ENCODE peak calls at places on chromosomes 5 and 9, in five cellular contexts. B is posterior vena cava, K is HTR-8/SVneo, W is heart right ventricle, Y is IMR-90. N is an unnamed sample.

GRCh38 chr9:36194326-36195000 is 3.7 kb downstream of the CLTA start:
- DNase-seq in W (no peak), K (no peak), Y (peak; percentile 25), B (no peak), N (peak; percentile 67)

GRCh38 chr5:98933446-98934072 is 4.8 kb upstream of the CHD1 start:
- DNase-seq in K (no peak), W (no peak), B (no peak), Y (no peak), N (no peak)

GRCh38 chr9:96006961-96007360 is 131.5 kb downstream of the ERCC6L2 start:
- DNase-seq in Y (peak; percentile 84), W (no peak), K (no peak), B (no peak), N (peak; percentile 15)

GRCh38 chr9:109307380-109308240 is 13.2 kb downstream of the EPB41L4B start:
- DNase-seq in W (no peak), K (no peak), Y (no peak), B (no peak), N (no peak)

GRCh38 chr5:109971968-109972367 is 282.2 kb downstream of the MAN2A1 start:
- DNase-seq in W (no peak), K (no peak), Y (no peak), B (no peak), N (no peak)

GRCh38 chr5:89313804-89314588 is 431.0 kb upstream of the MEF2C start:
- DNase-seq in Y (peak; percentile 96), W (no peak), K (no peak), B (no peak), N (peak; percentile 87)

GRCh38 chr9:79685576-79685975 is 113.8 kb downstream of the TLE4 start:
- DNase-seq in K (no peak), Y (peak; percentile 79), W (no peak), B (no peak), N (peak; percentile 60)

GRCh38 chr5:99061711-99062110 is 132.9 kb upstream of the CHD1 start:
- DNase-seq in K (no peak), W (no peak), B (no peak), Y (peak; percentile 72), N (peak; percentile 50)

GRCh38 chr5:75534734-75535133 is 23.0 kb downstream of the POLK start:
- DNase-seq in W (no peak), K (no peak), Y (no peak), B (no peak), N (no peak)

GRCh38 chr9:128735373-128735772 is 11.4 kb upstream of the ZDHHC12 start:
- DNase-seq in B (no peak), K (no peak), W (no peak), Y (no peak), N (no peak)

GRCh38 chr9:109894921-109895758 is 115.1 kb downstream of the PALM2AKAP2 start:
- DNase-seq in Y (peak; percentile 89), W (no peak), K (no peak), B (no peak), N (peak; percentile 34)

GRCh38 chr5:122444411-122444810 is 132.4 kb downstream of the SNCAIP start:
- DNase-seq in W (no peak), B (no peak), Y (no peak), K (no peak), N (no peak)

GRCh38 chr9:94096819-94097577 is 12.7 kb downstream of the PTPDC1 start:
- DNase-seq in W (no peak), Y (peak; percentile 33), K (peak; percentile 5), B (no peak), N (no peak)

GRCh38 chr5:127586371-127586770 is 62.5 kb upstream of the CTXN3 start:
- DNase-seq in B (no peak), K (no peak), Y (no peak), W (no peak), N (peak; percentile 73)

GRCh38 chr5:135208555-135209494 is 174.8 kb upstream of the PITX1 start:
- DNase-seq in B (peak; percentile 89), W (no peak), K (peak; percentile 82), Y (peak; percentile 98), N (peak; percentile 93)

GRCh38 chr9:26888271-26888670 is 4.3 kb downstream of the CAAP1 start:
- DNase-seq in Y (peak; percentile 4), K (no peak), B (no peak), W (no peak), N (peak; percentile 40)

GRCh38 chr9:38126730-38127129 is 57.7 kb upstream of the SHB start:
- DNase-seq in W (no peak), Y (no peak), K (no peak), B (peak; percentile 45), N (no peak)

GRCh38 chr9:138040446-138041430 is 163.2 kb downstream of the CACNA1B start:
- DNase-seq in B (peak; percentile 25), W (no peak), Y (no peak), K (no peak), N (no peak)

GRCh38 chr5:104987074-104987473 is 1424.5 kb upstream of the NUDT12 start:
- DNase-seq in K (no peak), B (no peak), W (no peak), Y (no peak), N (no peak)

GRCh38 chr9:125391704-125392103 is 130.1 kb downstream of the GAPVD1 start:
- DNase-seq in W (no peak), B (no peak), Y (peak; percentile 61), K (no peak), N (no peak)